ENCODE peak calls at places on chromosomes 12 and 14, in five cellular contexts. One of them, this sample, is unnamed.
A peak's percentile ranks its signal among the peaks of the same experiment; 100 is the strongest.

GRCh38 chr12:50918584-50919316 is 33.6 kb upstream of the HIGD1C start:
- DNase-seq in WERI-Rb-1: peak; percentile 41
- DNase-seq in right atrium auricular region: no peak
- DNase-seq in naive thymus-derived CD4-positive, alpha-beta T cell: no peak
- DNase-seq in uterus: no peak
- DNase-seq in this sample: no peak

GRCh38 chr12:57887631-57888406 is 41.3 kb upstream of the CTDSP2 start:
- DNase-seq in WERI-Rb-1: peak; percentile 31
- DNase-seq in right atrium auricular region: no peak
- DNase-seq in naive thymus-derived CD4-positive, alpha-beta T cell: no peak
- DNase-seq in uterus: peak; percentile 55
- DNase-seq in this sample: peak; percentile 59

GRCh38 chr14:78790262-78790661 is 620.1 kb downstream of the NRXN3 start:
- DNase-seq in WERI-Rb-1: peak; percentile 21
- DNase-seq in right atrium auricular region: no peak
- DNase-seq in naive thymus-derived CD4-positive, alpha-beta T cell: no peak
- DNase-seq in uterus: no peak
- DNase-seq in this sample: peak; percentile 15

GRCh38 chr12:52126050-52126604 is 46.6 kb downstream of the SMIM41 start:
- DNase-seq in WERI-Rb-1: no peak
- DNase-seq in right atrium auricular region: no peak
- DNase-seq in naive thymus-derived CD4-positive, alpha-beta T cell: no peak
- DNase-seq in uterus: no peak
- DNase-seq in this sample: peak; percentile 11

GRCh38 chr14:68786491-68787234 is 6.2 kb downstream of the ZFP36L1 start:
- DNase-seq in WERI-Rb-1: no peak
- DNase-seq in right atrium auricular region: peak; percentile 64
- DNase-seq in naive thymus-derived CD4-positive, alpha-beta T cell: no peak
- DNase-seq in uterus: no peak
- DNase-seq in this sample: peak; percentile 59

GRCh38 chr14:97848351-97848980 is 1051.3 kb downstream of the VRK1 start:
- DNase-seq in WERI-Rb-1: no peak
- DNase-seq in right atrium auricular region: no peak
- DNase-seq in naive thymus-derived CD4-positive, alpha-beta T cell: no peak
- DNase-seq in uterus: no peak
- DNase-seq in this sample: no peak

GRCh38 chr12:50401383-50402155 is 884 bp downstream of the LARP4 start:
- DNase-seq in WERI-Rb-1: no peak
- DNase-seq in right atrium auricular region: peak; percentile 58
- DNase-seq in naive thymus-derived CD4-positive, alpha-beta T cell: no peak
- DNase-seq in uterus: no peak
- DNase-seq in this sample: peak; percentile 12

GRCh38 chr14:73462815-73463214 is 4.5 kb upstream of the NUMB start:
- DNase-seq in WERI-Rb-1: no peak
- DNase-seq in right atrium auricular region: peak; percentile 54
- DNase-seq in naive thymus-derived CD4-positive, alpha-beta T cell: no peak
- DNase-seq in uterus: no peak
- DNase-seq in this sample: no peak

GRCh38 chr12:87427770-87428169 is 601.4 kb downstream of the C12orf50 start:
- DNase-seq in WERI-Rb-1: no peak
- DNase-seq in right atrium auricular region: no peak
- DNase-seq in naive thymus-derived CD4-positive, alpha-beta T cell: no peak
- DNase-seq in uterus: no peak
- DNase-seq in this sample: no peak

GRCh38 chr14:36845346-36846042 is 183.8 kb downstream of the PAX9 start:
- DNase-seq in WERI-Rb-1: no peak
- DNase-seq in right atrium auricular region: no peak
- DNase-seq in naive thymus-derived CD4-positive, alpha-beta T cell: no peak
- DNase-seq in uterus: no peak
- DNase-seq in this sample: no peak

GRCh38 chr14:92409069-92409468 is 86.1 kb downstream of the SLC24A4 start:
- DNase-seq in WERI-Rb-1: no peak
- DNase-seq in right atrium auricular region: peak; percentile 66
- DNase-seq in naive thymus-derived CD4-positive, alpha-beta T cell: no peak
- DNase-seq in uterus: no peak
- DNase-seq in this sample: no peak

DNA sequence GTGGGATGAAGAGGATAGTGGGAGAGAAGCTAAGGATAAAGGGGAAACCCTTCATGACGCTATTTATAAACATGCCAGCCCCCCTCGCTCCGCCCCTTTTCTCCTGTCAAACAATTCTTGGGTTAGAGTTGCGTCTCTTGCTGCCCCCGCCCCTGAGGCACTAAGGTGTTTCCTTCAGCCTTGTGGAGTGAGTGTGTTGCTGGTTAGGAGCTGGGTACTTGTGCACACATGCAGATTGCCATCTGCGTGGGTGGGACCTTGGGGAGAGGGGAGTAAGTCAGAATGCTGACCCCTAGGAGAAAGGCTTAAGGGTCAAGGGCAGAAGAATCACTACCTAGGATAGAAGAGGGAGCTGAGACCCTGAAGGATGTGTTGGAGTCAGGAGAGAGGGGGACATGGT is 5.4 kb downstream of the FOXJ2 start:
- DNase-seq in WERI-Rb-1: no peak
- DNase-seq in right atrium auricular region: no peak
- DNase-seq in naive thymus-derived CD4-positive, alpha-beta T cell: no peak
- DNase-seq in uterus: no peak
- DNase-seq in this sample: peak; percentile 38
- H3K4me3 ChIP-seq in WERI-Rb-1: no peak overlapping the region
- H3K4me3 ChIP-seq in right atrium auricular region: peak overlapping the region; percentile 26
- H3K4me3 ChIP-seq in naive thymus-derived CD4-positive, alpha-beta T cell: peak overlapping the region; percentile 42
- H3K4me3 ChIP-seq in uterus: no peak overlapping the region
- H3K4me3 ChIP-seq in this sample: no peak overlapping the region

GRCh38 chr12:54132979-54133378 is 55.8 kb downstream of the SMUG1 start:
- DNase-seq in WERI-Rb-1: no peak
- DNase-seq in right atrium auricular region: no peak
- DNase-seq in naive thymus-derived CD4-positive, alpha-beta T cell: no peak
- DNase-seq in uterus: no peak
- DNase-seq in this sample: no peak

GRCh38 chr12:54134850-54135249 is 53.9 kb downstream of the SMUG1 start:
- DNase-seq in WERI-Rb-1: no peak
- DNase-seq in right atrium auricular region: no peak
- DNase-seq in naive thymus-derived CD4-positive, alpha-beta T cell: no peak
- DNase-seq in uterus: no peak
- DNase-seq in this sample: no peak

GRCh38 chr12:54135621-54136027 is 53.2 kb downstream of the SMUG1 start:
- DNase-seq in WERI-Rb-1: peak; percentile 95
- DNase-seq in right atrium auricular region: no peak
- DNase-seq in naive thymus-derived CD4-positive, alpha-beta T cell: no peak
- DNase-seq in uterus: no peak
- DNase-seq in this sample: no peak

GRCh38 chr12:54133663-54134375 is 55.0 kb downstream of the SMUG1 start:
- DNase-seq in WERI-Rb-1: no peak
- DNase-seq in right atrium auricular region: no peak
- DNase-seq in naive thymus-derived CD4-positive, alpha-beta T cell: no peak
- DNase-seq in uterus: no peak
- DNase-seq in this sample: no peak

DNA sequence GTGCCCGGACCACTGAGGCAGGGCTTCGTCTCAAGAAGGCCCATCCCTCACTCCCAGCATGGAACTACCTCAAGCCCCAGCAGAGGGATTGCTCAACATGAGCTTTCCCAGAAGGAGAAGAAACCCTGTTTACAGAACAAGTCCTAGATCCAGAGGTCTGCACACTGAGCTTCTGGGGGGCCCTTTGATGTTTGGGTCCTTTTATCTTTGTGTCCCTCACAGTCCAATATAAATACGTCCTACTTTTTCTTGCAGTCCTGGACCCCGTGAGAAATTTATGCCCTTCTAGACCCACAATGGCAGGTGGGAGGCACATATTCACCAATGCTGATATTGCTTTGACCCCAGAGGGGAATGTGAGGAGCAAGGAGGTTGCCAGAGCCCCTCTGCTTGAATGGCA is 54.4 kb downstream of the SMUG1 start:
- DNase-seq in WERI-Rb-1: no peak
- DNase-seq in right atrium auricular region: no peak
- DNase-seq in naive thymus-derived CD4-positive, alpha-beta T cell: no peak
- DNase-seq in uterus: no peak
- DNase-seq in this sample: no peak
- H3K36me3 ChIP-seq in WERI-Rb-1: peaks cover 38% of the 10 kb centered on the region
- H3K36me3 ChIP-seq in right atrium auricular region: no peaks in the 10 kb centered on the region
- H3K36me3 ChIP-seq in naive thymus-derived CD4-positive, alpha-beta T cell: no peaks in the 10 kb centered on the region
- H3K36me3 ChIP-seq in uterus: no peaks in the 10 kb centered on the region
- H3K36me3 ChIP-seq in this sample: no peaks in the 10 kb centered on the region

DNA sequence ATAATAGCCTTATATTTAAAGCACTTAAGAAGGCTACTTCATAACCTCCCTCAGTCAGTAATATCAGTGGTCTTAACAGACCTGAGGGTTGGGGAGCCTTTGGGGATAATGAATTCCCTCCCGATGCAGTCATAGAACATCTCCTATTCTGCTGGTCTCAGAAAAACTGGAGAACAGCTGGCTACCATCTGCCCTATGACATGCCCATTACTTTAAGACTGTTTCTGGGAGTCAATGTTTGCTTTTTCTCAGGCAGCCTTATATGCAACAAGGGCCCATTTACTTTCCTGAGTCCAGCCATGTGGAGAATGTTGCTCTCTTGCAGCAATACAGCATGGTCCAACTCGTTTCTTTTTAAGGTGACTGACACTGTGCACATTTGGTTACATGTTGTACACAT is 161.7 kb upstream of the PARP11 start:
- DNase-seq in WERI-Rb-1: no peak
- DNase-seq in right atrium auricular region: no peak
- DNase-seq in naive thymus-derived CD4-positive, alpha-beta T cell: no peak
- DNase-seq in uterus: no peak
- DNase-seq in this sample: no peak
- H3K27me3 ChIP-seq in WERI-Rb-1: peaks cover 14% of the 10 kb centered on the region
- H3K27me3 ChIP-seq in right atrium auricular region: no peaks in the 10 kb centered on the region
- H3K27me3 ChIP-seq in naive thymus-derived CD4-positive, alpha-beta T cell: no peaks in the 10 kb centered on the region
- H3K27me3 ChIP-seq in uterus: no peaks in the 10 kb centered on the region
- H3K27me3 ChIP-seq in this sample: no peaks in the 10 kb centered on the region

GRCh38 chr14:103123634-103124500 is 606 bp downstream of the TNFAIP2 start:
- DNase-seq in WERI-Rb-1: no peak
- DNase-seq in right atrium auricular region: peak; percentile 72
- DNase-seq in naive thymus-derived CD4-positive, alpha-beta T cell: no peak
- DNase-seq in uterus: peak; percentile 74
- DNase-seq in this sample: peak; percentile 88
- H3K4me3 ChIP-seq in WERI-Rb-1: no peak overlapping the region
- H3K4me3 ChIP-seq in right atrium auricular region: peak overlapping the region; percentile 84
- H3K4me3 ChIP-seq in naive thymus-derived CD4-positive, alpha-beta T cell: no peak overlapping the region
- H3K4me3 ChIP-seq in uterus: peak overlapping the region; percentile 55
- H3K4me3 ChIP-seq in this sample: peak overlapping the region; percentile 49

GRCh38 chr12:23488130-23488529 is 461.3 kb downstream of the SOX5 start:
- DNase-seq in WERI-Rb-1: no peak
- DNase-seq in right atrium auricular region: no peak
- DNase-seq in naive thymus-derived CD4-positive, alpha-beta T cell: no peak
- DNase-seq in uterus: no peak
- DNase-seq in this sample: no peak
- H3K36me3 ChIP-seq in WERI-Rb-1: no peaks in the 10 kb centered on the region
- H3K36me3 ChIP-seq in right atrium auricular region: no peaks in the 10 kb centered on the region
- H3K36me3 ChIP-seq in naive thymus-derived CD4-positive, alpha-beta T cell: no peaks in the 10 kb centered on the region
- H3K36me3 ChIP-seq in uterus: no peaks in the 10 kb centered on the region
- H3K36me3 ChIP-seq in this sample: no peaks in the 10 kb centered on the region

DNA sequence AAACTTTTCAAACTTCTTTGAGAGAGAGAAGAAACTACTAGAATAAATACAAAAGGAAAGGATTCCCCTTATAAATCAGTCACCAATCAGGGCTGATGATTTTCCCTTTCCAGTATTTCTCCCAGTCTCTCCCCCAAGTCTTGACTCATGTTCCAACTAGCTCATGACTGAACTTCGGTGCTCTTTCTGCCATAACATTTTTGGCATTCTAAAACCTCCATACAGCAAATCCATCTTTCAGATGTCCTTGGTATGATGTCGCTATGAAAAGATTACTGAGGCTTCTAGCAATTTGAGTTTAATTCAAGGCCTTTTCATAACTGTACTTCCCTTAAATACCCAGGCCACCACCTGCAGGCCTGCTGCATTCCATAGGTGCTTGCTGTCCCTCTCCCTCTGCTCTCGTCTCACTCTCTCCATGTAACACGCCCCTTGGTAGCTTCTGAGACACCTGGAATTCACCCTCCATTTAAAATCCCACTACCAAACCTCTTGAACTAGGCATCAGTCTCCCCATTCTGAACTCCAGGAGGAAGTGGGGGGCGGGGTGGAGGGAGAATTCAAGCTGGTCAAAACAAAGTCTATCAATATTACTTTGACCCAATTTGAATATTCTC is 2.4 kb downstream of the PRKD1 start:
- DNase-seq in WERI-Rb-1: no peak
- DNase-seq in right atrium auricular region: no peak
- DNase-seq in naive thymus-derived CD4-positive, alpha-beta T cell: no peak
- DNase-seq in uterus: no peak
- DNase-seq in this sample: peak; percentile 34
- H3K27me3 ChIP-seq in WERI-Rb-1: no peaks in the 10 kb centered on the region
- H3K27me3 ChIP-seq in right atrium auricular region: no peaks in the 10 kb centered on the region
- H3K27me3 ChIP-seq in naive thymus-derived CD4-positive, alpha-beta T cell: no peaks in the 10 kb centered on the region
- H3K27me3 ChIP-seq in uterus: no peaks in the 10 kb centered on the region
- H3K27me3 ChIP-seq in this sample: peaks cover 40% of the 10 kb centered on the region

DNA sequence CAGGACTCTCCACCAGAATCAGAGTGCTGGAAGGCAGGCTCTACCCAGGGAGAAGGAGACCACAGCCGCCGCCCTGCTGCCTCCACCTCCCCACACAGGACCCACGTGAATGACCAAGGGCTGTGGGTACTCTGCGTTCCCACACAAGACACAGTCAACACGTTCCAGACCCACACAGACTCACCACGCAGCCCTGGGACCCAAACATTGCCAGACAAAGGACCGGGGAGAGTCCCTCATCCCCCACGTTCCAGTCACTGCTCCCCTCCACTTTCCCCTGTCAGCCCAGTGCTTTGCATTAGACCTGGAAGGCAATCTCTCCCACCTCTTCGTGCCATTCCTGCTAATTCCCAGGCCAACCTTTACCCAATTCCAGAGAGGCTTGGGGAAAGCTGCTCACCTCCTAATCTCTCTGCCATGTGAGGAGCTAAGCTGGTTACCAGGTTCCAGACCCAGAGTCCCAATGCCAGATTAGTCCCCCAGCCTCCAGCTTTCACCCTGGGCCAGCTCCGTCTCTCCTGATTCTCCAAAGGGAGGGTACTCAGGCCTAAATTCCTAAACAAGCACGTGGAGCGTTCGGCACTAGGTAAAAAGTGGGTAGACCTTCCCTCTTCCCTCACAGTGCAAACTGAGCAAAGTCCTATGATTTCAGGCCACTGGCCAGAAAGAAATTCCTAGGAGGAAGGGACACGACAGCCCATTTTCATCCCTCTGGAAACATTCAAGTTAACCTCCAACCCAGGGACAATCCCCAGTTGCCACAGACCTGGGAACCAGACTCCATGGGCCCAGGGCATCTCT is 4.9 kb downstream of the SLC6A13 start:
- DNase-seq in WERI-Rb-1: peak; percentile 35
- DNase-seq in right atrium auricular region: no peak
- DNase-seq in naive thymus-derived CD4-positive, alpha-beta T cell: no peak
- DNase-seq in uterus: no peak
- DNase-seq in this sample: peak; percentile 16
- H3K4me3 ChIP-seq in WERI-Rb-1: no peak overlapping the region
- H3K4me3 ChIP-seq in right atrium auricular region: no peak overlapping the region
- H3K4me3 ChIP-seq in naive thymus-derived CD4-positive, alpha-beta T cell: no peak overlapping the region
- H3K4me3 ChIP-seq in uterus: no peak overlapping the region
- H3K4me3 ChIP-seq in this sample: no peak overlapping the region

GRCh38 chr12:132673288-132674179 is 13.6 kb downstream of the POLE start:
- DNase-seq in WERI-Rb-1: no peak
- DNase-seq in right atrium auricular region: no peak
- DNase-seq in naive thymus-derived CD4-positive, alpha-beta T cell: no peak
- DNase-seq in uterus: no peak
- DNase-seq in this sample: no peak
- H3K36me3 ChIP-seq in WERI-Rb-1: peaks cover 97% of the 10 kb centered on the region
- H3K36me3 ChIP-seq in right atrium auricular region: peaks cover 37% of the 10 kb centered on the region
- H3K36me3 ChIP-seq in naive thymus-derived CD4-positive, alpha-beta T cell: peaks cover 71% of the 10 kb centered on the region
- H3K36me3 ChIP-seq in uterus: no peaks in the 10 kb centered on the region
- H3K36me3 ChIP-seq in this sample: peaks cover 53% of the 10 kb centered on the region

GRCh38 chr12:89863968-89864367 is 155.3 kb upstream of the ATP2B1 start:
- DNase-seq in WERI-Rb-1: no peak
- DNase-seq in right atrium auricular region: no peak
- DNase-seq in naive thymus-derived CD4-positive, alpha-beta T cell: no peak
- DNase-seq in uterus: no peak
- DNase-seq in this sample: peak; percentile 7
- H3K27me3 ChIP-seq in WERI-Rb-1: no peaks in the 10 kb centered on the region
- H3K27me3 ChIP-seq in right atrium auricular region: no peaks in the 10 kb centered on the region
- H3K27me3 ChIP-seq in naive thymus-derived CD4-positive, alpha-beta T cell: no peaks in the 10 kb centered on the region
- H3K27me3 ChIP-seq in uterus: no peaks in the 10 kb centered on the region
- H3K27me3 ChIP-seq in this sample: peaks cover 2% of the 10 kb centered on the region

GRCh38 chr12:40010899-40011774 is 94.7 kb downstream of the SLC2A13 start:
- DNase-seq in WERI-Rb-1: peak; percentile 41
- DNase-seq in right atrium auricular region: peak; percentile 77
- DNase-seq in naive thymus-derived CD4-positive, alpha-beta T cell: peak; percentile 64
- DNase-seq in uterus: peak; percentile 21
- DNase-seq in this sample: peak; percentile 19
- H3K4me3 ChIP-seq in WERI-Rb-1: no peak overlapping the region
- H3K4me3 ChIP-seq in right atrium auricular region: peak overlapping the region; percentile 39
- H3K4me3 ChIP-seq in naive thymus-derived CD4-positive, alpha-beta T cell: peak overlapping the region; percentile 5
- H3K4me3 ChIP-seq in uterus: no peak overlapping the region
- H3K4me3 ChIP-seq in this sample: no peak overlapping the region

This sample was measured in H7.